ENCODE peak calls at places on chromosome 12, in nine cellular contexts. Q is C1 segment of cervical spinal cord, N is neural progenitor cell, D is T-helper 2 cell, P is BJ, H is activated B cell treated with CpG ODN at 0.5 μM for 24 hours, T is PC-3, M is Peyer's patch, L is heart left ventricle. A is an unnamed sample.
A peak's percentile ranks its signal among the peaks of the same experiment; 100 is the strongest.

GRCh38 chr12:108457006-108457733 is 57.9 kb upstream of the FICD start:
- DNase-seq in M (no peak), N (peak; percentile 81), L (no peak), T (peak; percentile 73), Q (no peak), H (no peak), D (no peak), P (no peak), A (peak; percentile 1)

GRCh38 chr12:129693731-129694130 is 210.1 kb downstream of the TMEM132D start:
- DNase-seq in T (no peak), P (no peak), L (no peak), D (no peak), H (no peak), M (no peak), Q (no peak), N (no peak), A (no peak)

GRCh38 chr12:85679296-85679695 is 156.9 kb downstream of the RASSF9 start:
- DNase-seq in L (no peak), T (no peak), P (no peak), Q (no peak), D (no peak), H (no peak), N (no peak), M (no peak), A (no peak)

GRCh38 chr12:3200779-3201738 is 123.9 kb downstream of the TSPAN9 start:
- DNase-seq in T (peak; percentile 8), M (no peak), H (no peak), D (no peak), Q (no peak), P (no peak), L (no peak), N (peak; percentile 66), A (no peak)

GRCh38 chr12:29255061-29255460 is 106.0 kb downstream of the FAR2 start:
- DNase-seq in M (no peak), T (no peak), P (no peak), H (no peak), N (no peak), D (no peak), L (no peak), Q (no peak), A (no peak)

GRCh38 chr12:73374360-73374759 is 1102.2 kb downstream of the TRHDE start:
- DNase-seq in L (no peak), N (no peak), H (no peak), Q (no peak), M (no peak), D (no peak), P (no peak), T (no peak), A (no peak)

GRCh38 chr12:29899212-29899931 is 115.6 kb upstream of the TMTC1 start:
- DNase-seq in Q (no peak), N (no peak), D (no peak), L (no peak), P (no peak), T (no peak), M (no peak), H (no peak), A (no peak)

GRCh38 chr12:122062832-122063690 is 15.5 kb upstream of the MLXIP start:
- DNase-seq in H (no peak), L (peak; percentile 72), T (peak; percentile 93), Q (no peak), P (no peak), D (no peak), N (no peak), M (peak; percentile 75), A (peak; percentile 8)

GRCh38 chr12:130026608-130027176 is 122.9 kb upstream of the TMEM132D start:
- DNase-seq in Q (no peak), N (peak; percentile 63), P (no peak), T (peak; percentile 54), M (no peak), H (no peak), L (no peak), D (no peak), A (no peak)

GRCh38 chr12:54394281-54394719 is 9.8 kb upstream of the ZNF385A start:
- DNase-seq in M (no peak), Q (no peak), T (peak; percentile 88), P (no peak), H (no peak), N (peak; percentile 85), D (no peak), L (no peak), A (peak; percentile 21)

GRCh38 chr12:103771466-103771865 is 69.6 kb downstream of the NT5DC3 start:
- DNase-seq in L (no peak), T (peak; percentile 72), M (no peak), D (no peak), H (no peak), P (no peak), Q (no peak), N (peak; percentile 59), A (peak; percentile 9)

GRCh38 chr12:120684523-120684932 is 2.4 kb upstream of the MLEC start:
- DNase-seq in D (no peak), P (no peak), Q (no peak), N (no peak), H (no peak), M (no peak), L (no peak), T (peak; percentile 35), A (no peak)

GRCh38 chr12:132723764-132724140 is 13.1 kb downstream of the PGAM5 start:
- DNase-seq in N (no peak), Q (no peak), D (no peak), P (no peak), T (no peak), H (no peak), M (no peak), L (no peak), A (no peak)

GRCh38 chr12:20411309-20411708 is 43.0 kb downstream of the PDE3A start:
- DNase-seq in L (no peak), T (no peak), P (no peak), D (no peak), M (no peak), H (no peak), Q (no peak), N (no peak), A (no peak)

GRCh38 chr12:129673807-129674206 is 230.0 kb downstream of the TMEM132D start:
- DNase-seq in D (no peak), L (no peak), M (no peak), T (no peak), H (no peak), P (no peak), N (no peak), Q (no peak), A (no peak)

GRCh38 chr12:3273409-3273853 is 196.3 kb downstream of the TSPAN9 start:
- DNase-seq in T (peak; percentile 67), H (no peak), D (no peak), P (no peak), Q (no peak), N (no peak), M (no peak), L (peak; percentile 51), A (no peak)

GRCh38 chr12:48058771-48059170 is 47.1 kb downstream of the SENP1 start:
- DNase-seq in N (no peak), D (no peak), T (no peak), H (no peak), L (no peak), P (no peak), M (no peak), Q (no peak), A (no peak)

GRCh38 chr12:57864811-57865751 is 18.6 kb upstream of the CTDSP2 start:
- DNase-seq in Q (no peak), L (peak; percentile 90), M (peak; percentile 85), H (peak; percentile 39), D (peak; percentile 50), T (peak; percentile 77), P (peak; percentile 38), N (peak; percentile 67), A (peak; percentile 53)

GRCh38 chr12:52860102-52860838 is 11.5 kb upstream of the KRT78 start:
- DNase-seq in N (no peak), T (peak; percentile 76), P (no peak), Q (no peak), H (no peak), L (peak; percentile 50), M (peak; percentile 63), D (no peak), A (no peak)

GRCh38 chr12:33438890-33439586 is 581 bp downstream of the SYT10 start:
- DNase-seq in P (no peak), M (peak; percentile 53), N (peak; percentile 51), T (no peak), H (no peak), D (no peak), L (no peak), Q (no peak), A (peak; percentile 59)

A was measured in caudate nucleus.